ENCODE peak calls at places on chromosomes 13 and 19, in eight cellular contexts. Z is posterior vena cava; C is activated T-cell treated with anti-CD3 and anti-CD28 coated beads, Interleukin-2, amount 50 U/mL, for 48 hours; A is activated CD4-positive, alpha-beta T cell treated with anti-CD3 and anti-CD28 coated beads, Interleukin-2, amount 10 ng/mL, durations not matched to agents 7 days and 5 days; I is mesenchymal stem cell; N is lung; X is cardiac muscle cell; G is stimulated activated CD4-positive, alpha-beta T cell treated with anti-CD3 and anti-CD28 coated beads, Interleukin-1b, Interleukin-23, amount 100 ng/mL, for 1 hour. Q is an unnamed sample.

GRCh38 chr19:37966211-37967072 is 59.4 kb downstream of the SIPA1L3 start:
- DNase-seq in Z (peak), C (no peak), A (no peak), I (no peak), N (no peak), X (no peak), G (no peak), Q (no peak)

GRCh38 chr13:54029226-54029625 is 1000.6 kb downstream of the OLFM4 start:
- DNase-seq in Z (no peak), C (no peak), A (no peak), I (peak), N (no peak), X (no peak), G (no peak), Q (no peak)

GRCh38 chr19:51799311-51799997 is 4.5 kb downstream of the FPR3 start:
- DNase-seq in Z (peak), C (no peak), A (no peak), I (peak), N (peak), X (no peak), G (no peak), Q (peak)

GRCh38 chr13:50594276-50594970 is 249.1 kb downstream of the DLEU7 start:
- DNase-seq in Z (no peak), C (peak), A (peak), I (no peak), N (no peak), X (no peak), G (no peak), Q (no peak)

GRCh38 chr13:65336916-65337315 is 1893.2 kb downstream of the PCDH9 start:
- DNase-seq in Z (no peak), C (no peak), A (no peak), I (no peak), N (no peak), X (no peak), G (no peak), Q (no peak)

GRCh38 chr13:85137516-85137915 is 661.7 kb downstream of the SLITRK6 start:
- DNase-seq in Z (no peak), C (no peak), A (no peak), I (peak), N (no peak), X (no peak), G (no peak), Q (no peak)

GRCh38 chr13:106262886-106263285 is 272.6 kb downstream of the EFNB2 start:
- DNase-seq in Z (no peak), C (no peak), A (no peak), I (no peak), N (no peak), X (no peak), G (no peak), Q (no peak)

GRCh38 chr13:46647514-46648065 is 94.6 kb downstream of the LRCH1 start:
- DNase-seq in Z (no peak), C (no peak), A (no peak), I (no peak), N (no peak), X (no peak), G (no peak), Q (no peak)

GRCh38 chr19:51311388-51312257 is at the start of gene IGLON5:
- DNase-seq in Z (peak), C (no peak), A (no peak), I (no peak), N (no peak), X (peak), G (no peak), Q (no peak)

GRCh38 chr19:17544418-17544817 is 11.0 kb upstream of the COLGALT1 start:
- DNase-seq in Z (no peak), C (no peak), A (no peak), I (no peak), N (no peak), X (no peak), G (no peak), Q (no peak)

GRCh38 chr19:47243776-47244547 is 12.4 kb upstream of the CCDC9 start:
- DNase-seq in Z (peak), C (peak), A (peak), I (peak), N (peak), X (peak), G (peak), Q (no peak)

GRCh38 chr19:41552558-41552957 is 23.4 kb upstream of the CEACAM21 start:
- DNase-seq in Z (no peak), C (peak), A (no peak), I (no peak), N (no peak), X (no peak), G (no peak), Q (no peak)

GRCh38 chr13:114118763-114119123 is 13.7 kb downstream of the RASA3 start:
- DNase-seq in Z (no peak), C (no peak), A (no peak), I (peak), N (no peak), X (no peak), G (no peak), Q (no peak)

GRCh38 chr13:46119883-46120614 is 15.2 kb upstream of the CPB2 start:
- DNase-seq in Z (no peak), C (no peak), A (no peak), I (peak), N (peak), X (no peak), G (no peak), Q (peak)

GRCh38 chr19:43438291-43439162 is 23.8 kb downstream of the TEX101 start:
- DNase-seq in Z (no peak), C (no peak), A (peak), I (no peak), N (peak), X (no peak), G (no peak), Q (no peak)

GRCh38 chr13:44906758-44907157 is 82.5 kb downstream of the NUFIP1 start:
- DNase-seq in Z (no peak), C (no peak), A (no peak), I (peak), N (no peak), X (peak), G (no peak), Q (no peak)

GRCh38 chr13:73767191-73767741 is 366.9 kb downstream of the KLF12 start:
- DNase-seq in Z (no peak), C (peak), A (no peak), I (peak), N (no peak), X (no peak), G (no peak), Q (no peak)

GRCh38 chr13:79647518-79647917 is 166.6 kb downstream of the NDFIP2 start:
- DNase-seq in Z (no peak), C (no peak), A (no peak), I (no peak), N (no peak), X (no peak), G (no peak), Q (peak)

GRCh38 chr19:7910321-7911161 is 4.1 kb upstream of the TGFBR3L start:
- DNase-seq in Z (no peak), C (no peak), A (no peak), I (no peak), N (no peak), X (no peak), G (no peak), Q (no peak)

GRCh38 chr19:3243851-3244700 is 19.6 kb downstream of the CELF5 start:
- DNase-seq in Z (no peak), C (peak), A (peak), I (peak), N (no peak), X (peak), G (peak), Q (peak)

GRCh38 chr19:32637480-32637879 is 37.5 kb downstream of the ANKRD27 start:
- DNase-seq in Z (no peak), C (no peak), A (no peak), I (no peak), N (no peak), X (no peak), G (no peak), Q (no peak)

GRCh38 chr19:28428644-28429348 is 784.2 kb downstream of the UQCRFS1 start:
- DNase-seq in Z (no peak), C (no peak), A (no peak), I (no peak), N (no peak), X (no peak), G (no peak), Q (no peak)

GRCh38 chr19:42378225-42378929 is 11.7 kb downstream of the CNFN start:
- DNase-seq in Z (no peak), C (no peak), A (no peak), I (no peak), N (no peak), X (no peak), G (no peak), Q (no peak)

GRCh38 chr19:49014123-49014869 is 2.6 kb downstream of the LHB start:
- DNase-seq in Z (no peak), C (no peak), A (no peak), I (peak), N (no peak), X (no peak), G (no peak), Q (no peak)

GRCh38 chr19:10295847-10296591 is 6.3 kb downstream of the ICAM5 start:
- DNase-seq in Z (no peak), C (no peak), A (no peak), I (no peak), N (no peak), X (peak), G (no peak), Q (no peak)

GRCh38 chr13:108269601-108270328 is at the start of gene TNFSF13B:
- DNase-seq in Z (peak), C (peak), A (peak), I (peak), N (no peak), X (peak), G (peak), Q (no peak)

GRCh38 chr19:29840066-29840950 is 28.5 kb downstream of the CCNE1 start:
- DNase-seq in Z (peak), C (no peak), A (no peak), I (no peak), N (no peak), X (no peak), G (no peak), Q (no peak)

GRCh38 chr19:47309608-47310007 is at the start of gene C5AR1:
- DNase-seq in Z (peak), C (no peak), A (no peak), I (no peak), N (peak), X (no peak), G (no peak), Q (no peak)

GRCh38 chr13:110249326-110249725 is 57.6 kb downstream of the COL4A1 start:
- DNase-seq in Z (no peak), C (no peak), A (no peak), I (no peak), N (peak), X (no peak), G (no peak), Q (no peak)

GRCh38 chr19:55344444-55344843 is 4.8 kb downstream of the KMT5C start:
- DNase-seq in Z (no peak), C (no peak), A (no peak), I (no peak), N (no peak), X (no peak), G (no peak), Q (no peak)

GRCh38 chr13:27406178-27406939 is 18.1 kb upstream of the GTF3A start:
- DNase-seq in Z (no peak), C (peak), A (peak), I (peak), N (no peak), X (peak), G (no peak), Q (no peak)

GRCh38 chr19:12786950-12787349 is 4.3 kb upstream of the JUNB start:
- DNase-seq in Z (no peak), C (no peak), A (no peak), I (no peak), N (no peak), X (no peak), G (no peak), Q (no peak)

GRCh38 chr13:40319699-40320586 is 346.5 kb downstream of the FOXO1 start:
- DNase-seq in Z (no peak), C (no peak), A (peak), I (no peak), N (no peak), X (no peak), G (no peak), Q (no peak)

GRCh38 chr19:4730740-4731171 is 7.1 kb upstream of the DPP9 start:
- DNase-seq in Z (no peak), C (peak), A (peak), I (peak), N (no peak), X (no peak), G (peak), Q (no peak)

GRCh38 chr13:20714161-20714560 is 10.7 kb downstream of the IL17D start:
- DNase-seq in Z (no peak), C (no peak), A (no peak), I (no peak), N (no peak), X (no peak), G (no peak), Q (no peak)

Q was measured in glomerular endothelial cell.